ENCODE peak calls at places on chromosome 7, in four cellular contexts. D is T-cell; B is stimulated activated CD8-positive, alpha-beta memory T cell treated with anti-CD3 and anti-CD28 coated beads, Interleukin-15, amount 100 ng/mL, for 48 hours; X is colonic mucosa. A is an unnamed sample.

GRCh38 chr7:22651534-22652243 is 75.3 kb upstream of the IL6 start:
- DNase-seq in D (no peak), B (no peak), X (no peak), A (no peak)

GRCh38 chr7:3206101-3206500 is 95.0 kb upstream of the SDK1 start:
- DNase-seq in D (no peak), B (no peak), X (no peak), A (no peak)

GRCh38 chr7:44678096-44678467 is 70.6 kb upstream of the ZMIZ2 start:
- DNase-seq in D (no peak), B (no peak), X (no peak), A (no peak)

GRCh38 chr7:83519240-83519639 is 129.7 kb downstream of the SEMA3E start:
- DNase-seq in D (no peak), B (no peak), X (no peak), A (no peak)

GRCh38 chr7:118662266-118662665 is 437.8 kb downstream of the ANKRD7 start:
- DNase-seq in D (no peak), B (no peak), X (no peak), A (no peak)

GRCh38 chr7:140273417-140273816 is 96.6 kb upstream of the KDM7A start:
- DNase-seq in D (no peak), B (no peak), X (no peak), A (no peak)

GRCh38 chr7:33986951-33987948 is 81.9 kb downstream of the BMPER start:
- DNase-seq in D (no peak), B (no peak), X (no peak), A (no peak)

GRCh38 chr7:97004931-97005763 is at the start of gene DLX6:
- DNase-seq in D (peak), B (peak), X (peak), A (peak)

GRCh38 chr7:27155816-27156507 is 513 bp downstream of the HOXA7 start:
- DNase-seq in D (no peak), B (no peak), X (peak), A (no peak)

GRCh38 chr7:37832194-37832593 is 16.2 kb upstream of the NME8 start:
- DNase-seq in D (no peak), B (no peak), X (peak), A (no peak)

GRCh38 chr7:151451626-151452025 is 11.7 kb upstream of the CRYGN start:
- DNase-seq in D (no peak), B (no peak), X (no peak), A (no peak)

GRCh38 chr7:124257638-124258308 is 224.9 kb upstream of the TMEM229A start:
- DNase-seq in D (no peak), B (no peak), X (no peak), A (peak)

GRCh38 chr7:99772565-99772964 is 11.4 kb downstream of the CYP3A4 start:
- DNase-seq in D (no peak), B (no peak), X (peak), A (no peak)

GRCh38 chr7:46739378-46740234 is 818.5 kb upstream of the IGFBP3 start:
- DNase-seq in D (no peak), B (no peak), X (no peak), A (no peak)

GRCh38 chr7:132420527-132420926 is 155.7 kb downstream of the PLXNA4 start:
- DNase-seq in D (no peak), B (no peak), X (no peak), A (no peak)

GRCh38 chr7:5237286-5237685 is 45.5 kb upstream of the SLC29A4 start:
- DNase-seq in D (no peak), B (no peak), X (peak), A (peak)

GRCh38 chr7:31373337-31374289 is 33.1 kb upstream of the NEUROD6 start:
- DNase-seq in D (no peak), B (no peak), X (peak), A (peak)

GRCh38 chr7:134365341-134366054 is 48.8 kb upstream of the SLC35B4 start:
- DNase-seq in D (no peak), B (no peak), X (no peak), A (no peak)

GRCh38 chr7:130721486-130722277 is 12.3 kb downstream of the KLF14 start:
- DNase-seq in D (peak), B (no peak), X (peak), A (peak)

GRCh38 chr7:114921636-114922150 is at the start of gene MDFIC:
- DNase-seq in D (peak), B (no peak), X (peak), A (no peak)

A was measured in MM.1S.